ENCODE peak calls at places on chromosome 22, in nine cellular contexts. A, U, E, T, V, S, O, D and Y are unnamed samples.

GRCh38 chr22:42076764-42077485 is 2.6 kb upstream of the SMDT1 start:
- DNase-seq in D (no peak), V (no peak), U (no peak), S (no peak), A (no peak), T (no peak), E (no peak), O (no peak), Y (no peak)

GRCh38 chr22:39496131-39496838 is 5.8 kb upstream of the MIEF1 start:
- DNase-seq in O (peak), U (peak), E (peak), V (peak), T (peak), S (peak), D (no peak), A (peak), Y (peak)

GRCh38 chr22:19523240-19524169 is 705 bp downstream of the CLDN5 start:
- DNase-seq in E (no peak), U (peak), V (peak), T (no peak), A (peak), O (no peak), D (no peak), S (no peak), Y (no peak)

GRCh38 chr22:38260760-38261477 is 11.9 kb downstream of the TMEM184B start:
- DNase-seq in S (no peak), D (no peak), O (peak), U (no peak), E (no peak), T (no peak), V (no peak), A (peak), Y (no peak)

GRCh38 chr22:47484960-47485571 is 722.6 kb downstream of the TBC1D22A start:
- DNase-seq in D (no peak), U (no peak), O (no peak), E (no peak), S (no peak), A (no peak), V (no peak), T (no peak), Y (no peak)

GRCh38 chr22:27299181-27300085 is 502.1 kb downstream of the MN1 start:
- DNase-seq in T (no peak), S (no peak), O (no peak), A (peak), D (no peak), U (no peak), V (no peak), E (no peak), Y (no peak)

GRCh38 chr22:49382451-49382735 is 445.3 kb downstream of the BRD1 start:
- DNase-seq in U (no peak), O (no peak), D (no peak), S (no peak), A (no peak), V (no peak), T (no peak), E (no peak), Y (no peak)

GRCh38 chr22:31691408-31691807 is 29.4 kb upstream of the PISD start:
- DNase-seq in E (no peak), V (no peak), T (no peak), O (no peak), U (no peak), S (no peak), A (no peak), D (no peak), Y (no peak)

GRCh38 chr22:41256898-41257260 is 16.1 kb upstream of the CHADL start:
- DNase-seq in S (no peak), V (no peak), D (no peak), O (no peak), A (peak), U (peak), T (no peak), E (no peak), Y (peak)

GRCh38 chr22:20418211-20418788 is 19.3 kb downstream of the SCARF2 start:
- DNase-seq in U (peak), S (peak), O (peak), V (peak), T (peak), A (peak), D (peak), E (peak), Y (peak)

GRCh38 chr22:38417252-38418060 is 37.5 kb downstream of the KCNJ4 start:
- DNase-seq in D (no peak), T (no peak), U (no peak), O (no peak), V (no peak), A (no peak), S (peak), E (peak), Y (no peak)

GRCh38 chr22:29517215-29517908 is 36.2 kb downstream of the THOC5 start:
- DNase-seq in D (no peak), V (no peak), O (no peak), S (no peak), U (no peak), E (peak), T (no peak), A (no peak), Y (peak)

DNA sequence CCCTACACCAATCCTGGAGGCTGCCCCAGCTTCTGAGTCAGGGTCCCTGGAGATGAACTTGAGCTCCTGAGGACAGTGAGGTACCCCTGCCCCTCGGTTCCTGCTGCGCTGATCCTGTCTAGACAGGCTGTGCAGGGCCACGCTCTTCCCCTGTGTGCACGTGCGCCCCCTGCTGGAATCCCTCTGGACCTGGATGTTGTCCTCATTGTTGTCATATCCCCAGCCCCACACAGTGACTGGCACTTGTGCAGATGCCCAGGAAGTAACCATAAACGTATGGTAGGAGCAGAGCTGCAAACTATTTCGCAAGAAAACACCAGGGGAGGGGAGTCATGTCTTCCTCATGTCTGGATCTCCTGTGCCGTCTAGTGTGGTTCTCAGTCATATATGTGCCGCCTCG is 114.7 kb downstream of the CRYBB2 start:
- DNase-seq in O (peak), V (peak), A (no peak), U (peak), T (peak), S (peak), E (peak), D (no peak), Y (peak)
- TF ChIP-seq CTCF in O (peak), V (peak), A (peak), U (peak), T (peak), S (peak), E (peak), D (no peak), Y (peak)

DNA sequence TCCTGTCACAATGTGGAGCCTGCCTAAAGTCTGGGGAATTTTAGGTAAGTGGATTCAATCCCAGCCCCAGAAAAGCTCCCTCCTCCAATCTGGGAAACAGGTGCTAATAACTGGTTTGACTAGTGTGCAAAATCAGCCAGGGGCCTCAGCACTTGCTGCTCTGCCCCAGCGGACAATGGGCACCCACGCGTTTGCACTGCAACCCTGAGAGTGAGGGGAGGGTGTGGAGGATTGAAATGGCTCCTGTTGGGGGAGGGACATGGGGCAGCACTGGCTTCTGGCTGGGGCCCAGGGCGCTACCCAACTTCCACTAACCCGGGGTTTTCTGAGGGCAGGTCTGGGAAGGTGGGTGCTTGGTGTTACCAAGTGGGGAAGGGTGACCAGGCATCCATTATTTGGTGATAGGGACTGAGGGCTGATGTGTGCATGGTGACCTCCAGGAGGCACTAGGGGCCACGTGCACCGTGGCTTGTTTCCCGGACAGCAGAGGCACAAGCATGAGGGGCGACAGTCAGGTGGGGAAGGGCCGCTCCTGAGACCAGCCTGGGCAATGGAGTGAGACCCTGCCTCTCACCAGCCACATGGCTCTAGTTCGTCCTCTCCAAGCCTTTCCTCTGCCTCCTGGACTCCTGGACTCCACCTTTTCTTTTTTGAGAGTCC is 4.3 kb upstream of the PNPLA5 start:
- DNase-seq in E (peak), D (no peak), O (no peak), A (no peak), T (no peak), V (no peak), S (no peak), U (no peak), Y (no peak)
- TF ChIP-seq CTCF in E (no peak), D (no peak), O (peak), A (peak), T (no peak), V (no peak), S (no peak), U (no peak), Y (no peak)

GRCh38 chr22:44739024-44739423 is 13.4 kb upstream of the ARHGAP8 start:
- DNase-seq in D (no peak), A (no peak), E (no peak), T (no peak), U (no peak), S (no peak), O (no peak), V (no peak), Y (no peak)
- TF ChIP-seq CTCF in D (no peak), A (no peak), E (no peak), T (no peak), U (no peak), S (no peak), O (no peak), V (no peak), Y (no peak)

GRCh38 chr22:25760294-25760693 is 18.3 kb downstream of the MYO18B start:
- DNase-seq in U (no peak), A (peak), T (no peak), O (peak), S (no peak), V (no peak), D (no peak), E (no peak), Y (no peak)
- TF ChIP-seq CTCF in U (no peak), A (no peak), T (no peak), O (no peak), S (no peak), V (no peak), D (no peak), E (no peak), Y (no peak)